ENCODE peak calls at places on chromosome 19, in ten cellular contexts. Y, Q, C, K, O, G, X, L, P and V are unnamed samples. For H3K9me3 and H3K27me3, the result is how much of the 10 kb centered on the place peaks cover.

GRCh38 chr19:11736696-11737095 is 2.0 kb downstream of the ZNF823 start:
- DNase-seq in K (no peak), O (no peak), X (peak), Y (no peak), Q (peak), P (no peak), C (peak), G (no peak), L (no peak), V (no peak)

GRCh38 chr19:5228932-5229777 is 111.5 kb downstream of the PTPRS start:
- DNase-seq in L (no peak), P (no peak), O (no peak), G (no peak), K (peak), Q (peak), C (no peak), Y (no peak), X (no peak), V (no peak)

GRCh38 chr19:46240693-46241092 is 11.2 kb downstream of the IGFL1 start:
- DNase-seq in L (no peak), O (no peak), X (no peak), K (no peak), Q (no peak), C (no peak), G (no peak), Y (no peak), P (no peak), V (no peak)

GRCh38 chr19:40143612-40144011 is 47.6 kb upstream of the MAP3K10 start:
- DNase-seq in Q (no peak), L (peak), K (no peak), X (no peak), G (no peak), P (no peak), C (no peak), O (no peak), Y (no peak), V (no peak)

GRCh38 chr19:7337380-7338194 is 11.2 kb upstream of the ARHGEF18 start:
- DNase-seq in C (no peak), X (no peak), Y (no peak), K (no peak), G (no peak), P (no peak), O (no peak), Q (no peak), L (peak), V (no peak)

GRCh38 chr19:55229145-55229788 is 704 bp upstream of the TMEM86B start:
- DNase-seq in C (no peak), K (no peak), Y (no peak), O (no peak), X (no peak), G (no peak), P (no peak), Q (no peak), L (no peak), V (no peak)

GRCh38 chr19:49981603-49982593 is 20.9 kb upstream of the SIGLEC11 start:
- DNase-seq in X (peak), G (no peak), L (no peak), O (no peak), C (no peak), K (no peak), Q (no peak), P (no peak), Y (no peak), V (no peak)

GRCh38 chr19:47443331-47443730 is 24.0 kb upstream of the MEIS3 start:
- DNase-seq in Q (no peak), L (no peak), K (no peak), X (no peak), Y (no peak), C (no peak), P (no peak), G (no peak), O (no peak), V (no peak)

GRCh38 chr19:39407644-39408391 is 1.2 kb downstream of the ZFP36 start:
- DNase-seq in G (no peak), Q (peak), C (peak), X (peak), P (peak), O (peak), L (no peak), Y (peak), K (peak), V (no peak)

GRCh38 chr19:33394006-33394722 is 20.7 kb downstream of the CEBPG start:
- DNase-seq in Q (peak), L (peak), O (no peak), P (no peak), Y (peak), X (no peak), K (peak), G (peak), C (peak), V (no peak)

GRCh38 chr19:31534231-31534630 is 185.0 kb upstream of the TSHZ3 start:
- DNase-seq in P (no peak), K (no peak), C (no peak), Q (no peak), X (no peak), L (no peak), G (no peak), O (no peak), Y (no peak), V (no peak)

GRCh38 chr19:4028334-4029246 is 21.1 kb downstream of the PIAS4 start:
- DNase-seq in O (no peak), L (no peak), Y (peak), G (no peak), K (no peak), P (no peak), C (no peak), X (no peak), Q (no peak), V (no peak)

GRCh38 chr19:35153701-35154534 is 617 bp upstream of the FXYD5 start:
- DNase-seq in Y (no peak), P (no peak), Q (peak), L (no peak), C (no peak), O (peak), X (peak), K (no peak), G (no peak), V (peak)

GRCh38 chr19:16373539-16373938 is 48.9 kb downstream of the KLF2 start:
- DNase-seq in X (no peak), O (no peak), Q (peak), P (no peak), C (no peak), G (peak), Y (no peak), L (peak), K (peak), V (no peak)

GRCh38 chr19:11359421-11359820 is 4.2 kb downstream of the PLPPR2 start:
- DNase-seq in X (no peak), L (no peak), Y (no peak), G (no peak), K (no peak), Q (no peak), O (no peak), C (no peak), P (no peak), V (no peak)

GRCh38 chr19:5191091-5191490 is 149.5 kb downstream of the PTPRS start:
- DNase-seq in Y (no peak), Q (no peak), G (peak), L (no peak), X (no peak), P (no peak), C (no peak), O (no peak), K (no peak), V (no peak)

GRCh38 chr19:56639217-56639616 is 3.7 kb upstream of the SMIM17 start:
- DNase-seq in Y (peak), P (no peak), C (no peak), L (no peak), O (no peak), Q (peak), X (no peak), K (no peak), G (peak), V (peak)

GRCh38 chr19:35222373-35223005 is 6.0 kb downstream of the FAM187B start:
- DNase-seq in X (no peak), O (no peak), L (no peak), Y (no peak), K (no peak), P (no peak), G (no peak), Q (no peak), C (no peak), V (no peak)

GRCh38 chr19:32406161-32407003 is 812 bp downstream of the DPY19L3 start:
- DNase-seq in X (no peak), Y (no peak), K (no peak), O (no peak), C (no peak), L (no peak), Q (no peak), G (no peak), P (no peak), V (no peak)

GRCh38 chr19:7986321-7987083 is 18.9 kb downstream of the ELAVL1 start:
- DNase-seq in Q (peak), Y (no peak), O (no peak), G (peak), K (no peak), X (no peak), P (no peak), C (no peak), L (no peak), V (no peak)

GRCh38 chr19:48444129-48444932 is 1.5 kb upstream of the GRWD1 start:
- DNase-seq in Y (no peak), X (no peak), Q (no peak), L (no peak), P (no peak), G (no peak), C (no peak), O (no peak), K (peak), V (no peak)

GRCh38 chr19:48444933-48445194 is 919 bp upstream of the GRWD1 start:
- DNase-seq in X (no peak), O (no peak), P (no peak), Y (no peak), Q (peak), C (no peak), L (no peak), K (no peak), G (no peak), V (no peak)

GRCh38 chr19:48442116-48443035 is 3.4 kb upstream of the GRWD1 start:
- DNase-seq in G (no peak), P (no peak), Y (no peak), Q (no peak), L (no peak), K (no peak), O (no peak), C (no peak), X (no peak), V (no peak)

GRCh38 chr19:48443262-48443661 is 2.5 kb upstream of the GRWD1 start:
- DNase-seq in P (no peak), L (no peak), C (no peak), X (no peak), Y (no peak), O (no peak), K (no peak), Q (no peak), G (no peak), V (no peak)

DNA sequence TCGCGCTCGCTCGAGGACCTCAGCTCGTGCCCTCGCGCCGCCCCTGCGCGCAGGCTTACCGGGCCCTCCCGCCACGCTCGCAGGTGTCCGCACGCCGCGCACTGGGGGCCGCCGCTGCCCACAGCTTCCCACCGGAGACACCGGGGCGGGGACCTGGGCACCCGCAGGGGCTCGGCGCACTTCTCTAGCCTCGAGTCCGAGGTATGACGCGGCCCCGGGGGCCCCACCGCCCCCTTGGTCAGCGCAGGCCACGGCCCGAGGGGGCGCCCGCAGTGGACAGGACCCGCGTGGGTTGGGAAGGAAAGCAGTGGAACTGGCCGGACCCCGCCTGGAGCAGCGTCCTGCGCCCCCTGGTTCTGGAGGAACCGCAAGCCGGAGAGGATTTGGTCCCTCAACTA is 2.1 kb upstream of the GRWD1 start:
- DNase-seq in K (no peak), L (no peak), O (no peak), C (no peak), X (no peak), Y (no peak), Q (no peak), G (no peak), P (no peak), V (no peak)
- H3K4me3 ChIP-seq in K (peak), L (peak), O (no peak), C (no peak), X (no peak), Y (peak), Q (no peak), G (no peak), P (no peak), V (no peak)

GRCh38 chr19:51970718-51971117 is 15.9 kb downstream of the ZNF350 start:
- DNase-seq in O (no peak), C (no peak), K (no peak), G (no peak), L (no peak), Y (no peak), X (no peak), Q (no peak), P (no peak), V (no peak)

GRCh38 chr19:51976852-51977251 is 9.8 kb downstream of the ZNF350 start:
- DNase-seq in O (no peak), Q (no peak), X (no peak), K (no peak), Y (no peak), P (no peak), C (no peak), G (no peak), L (no peak), V (no peak)

GRCh38 chr19:51977346-51977745 is 9.3 kb downstream of the ZNF350 start:
- DNase-seq in K (no peak), P (no peak), L (no peak), G (no peak), Y (no peak), O (no peak), C (no peak), X (no peak), Q (no peak), V (no peak)

DNA sequence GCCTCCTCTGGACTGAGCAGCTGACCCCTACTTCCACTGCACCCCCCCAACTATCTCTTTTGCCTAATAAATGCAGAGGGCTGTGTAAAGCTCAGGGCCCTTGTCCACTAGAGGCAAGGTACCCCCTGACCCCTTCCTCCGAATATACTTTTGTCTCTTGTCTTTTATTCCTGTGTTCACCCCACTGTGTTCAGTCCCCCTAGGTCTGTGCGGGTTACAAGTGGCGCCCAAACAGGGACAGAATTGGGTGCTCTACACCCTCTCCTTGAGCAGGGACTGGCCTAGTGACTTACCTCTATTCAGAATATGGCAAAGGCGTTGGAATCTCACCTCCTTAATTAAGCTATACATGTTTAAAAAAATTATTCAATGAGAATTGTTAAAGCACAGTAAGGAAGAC is 15.0 kb downstream of the ZNF350 start:
- DNase-seq in K (no peak), X (no peak), O (no peak), Y (no peak), C (no peak), P (no peak), L (no peak), Q (peak), G (peak), V (no peak)
- H3K9me3 ChIP-seq in K (under half), X (under half), O (half or more), Y (half or more), C (half or more), P (half or more), L (under half), Q (under half), G (under half), V (under half)

DNA sequence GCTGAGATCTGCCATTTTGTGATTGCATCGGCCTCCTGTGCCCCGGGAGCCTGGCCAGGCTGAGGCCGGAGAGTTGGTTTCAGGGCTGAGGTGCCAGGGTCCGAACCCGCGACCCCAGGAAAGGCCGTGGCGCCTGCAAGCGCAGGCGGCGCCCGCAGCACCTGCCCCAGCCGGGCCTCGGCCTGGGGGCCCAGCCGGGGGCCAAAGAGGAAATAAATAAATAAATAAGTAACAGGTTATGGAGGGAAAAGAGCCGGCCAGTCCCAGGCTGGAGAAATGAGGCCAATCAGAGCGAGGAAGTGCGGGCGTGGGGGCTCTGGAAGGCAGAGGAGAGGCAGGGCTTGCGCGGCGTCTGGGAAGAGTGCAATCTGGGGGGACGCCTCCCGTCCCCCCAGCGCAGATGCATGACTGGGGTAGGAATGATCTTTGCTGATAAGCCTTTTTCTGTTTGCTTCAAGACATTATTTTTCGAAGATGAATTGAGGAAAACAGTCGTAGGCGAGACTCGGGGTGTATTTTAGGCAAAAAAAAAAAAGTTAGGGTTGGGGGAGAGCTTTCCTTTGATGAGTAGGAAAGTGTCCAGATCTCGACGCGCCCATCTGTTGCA is 145.6 kb upstream of the ZNF536 start:
- DNase-seq in L (no peak), Q (no peak), C (no peak), G (no peak), O (no peak), K (no peak), X (peak), Y (no peak), P (no peak), V (peak)
- H3K27me3 ChIP-seq in L (half or more), Q (half or more), C (under half), G (half or more), O (under half), K (under half), X (half or more), Y (under half), P (half or more), V (under half)

GRCh38 chr19:36377541-36378178 is 1.3 kb downstream of the ZFP14 start:
- DNase-seq in X (peak), G (no peak), Q (no peak), P (no peak), K (no peak), L (no peak), Y (no peak), O (no peak), C (no peak), V (no peak)

GRCh38 chr19:36378625-36379509 is at the start of gene ZFP14:
- DNase-seq in Q (peak), X (peak), Y (peak), K (peak), G (peak), P (peak), O (peak), L (peak), C (peak), V (peak)

GRCh38 chr19:36373638-36374156 is 5.3 kb downstream of the ZFP14 start:
- DNase-seq in K (no peak), L (no peak), C (no peak), G (no peak), Q (no peak), X (no peak), Y (no peak), P (no peak), O (no peak), V (no peak)

DNA sequence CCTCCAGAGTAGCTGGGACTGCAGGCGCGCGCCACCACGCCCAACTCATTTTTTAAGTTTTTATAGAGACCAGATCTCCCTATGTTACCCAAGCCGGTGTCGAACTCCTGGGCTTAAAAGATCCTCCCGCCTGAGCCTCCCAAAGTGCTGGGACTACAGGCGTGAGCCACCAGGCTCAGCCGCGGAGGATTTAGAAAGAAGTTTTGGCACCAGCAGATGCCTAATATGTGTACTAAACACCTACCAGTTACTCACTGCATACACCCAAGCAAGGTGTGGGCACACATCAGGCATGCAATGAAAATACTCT is 464 bp upstream of the ZFP14 start:
- DNase-seq in G (no peak), X (no peak), K (no peak), Y (no peak), P (no peak), O (no peak), Q (no peak), C (no peak), L (no peak), V (no peak)
- H3K4me3 ChIP-seq in G (peak), X (peak), K (peak), Y (peak), P (peak), O (peak), Q (peak), C (peak), L (peak), V (peak)